ENCODE peak calls at places on chromosomes 5 and 9, in four cellular contexts. One of them, this sample, is unnamed.
A peak's percentile ranks its signal among the peaks of the same experiment; 100 is the strongest.

GRCh38 chr5:170366276-170366675 is 22.9 kb downstream of the KCNMB1 start:
- DNase-seq in fibroblast of lung: no peak
- DNase-seq in ovary: no peak
- DNase-seq in uterus: no peak
- DNase-seq in this sample: no peak

GRCh38 chr5:128408622-128409021 is 129.4 kb downstream of the FBN2 start:
- DNase-seq in uterus: no peak
- DNase-seq in ovary: no peak
- DNase-seq in fibroblast of lung: peak; percentile 53
- DNase-seq in this sample: no peak

GRCh38 chr9:18688581-18688980 is 214.6 kb downstream of the ADAMTSL1 start:
- DNase-seq in ovary: no peak
- DNase-seq in uterus: no peak
- DNase-seq in fibroblast of lung: peak; percentile 33
- DNase-seq in this sample: no peak

GRCh38 chr5:38316544-38317224 is 58.3 kb downstream of the EGFLAM start:
- DNase-seq in uterus: peak; percentile 24
- DNase-seq in fibroblast of lung: no peak
- DNase-seq in ovary: peak; percentile 54
- DNase-seq in this sample: no peak

GRCh38 chr5:106784846-106785245 is 885.9 kb downstream of the EFNA5 start:
- DNase-seq in fibroblast of lung: no peak
- DNase-seq in ovary: no peak
- DNase-seq in uterus: no peak
- DNase-seq in this sample: no peak

GRCh38 chr9:126062158-126062929 is 264.3 kb upstream of the MVB12B start:
- DNase-seq in uterus: no peak
- DNase-seq in ovary: no peak
- DNase-seq in fibroblast of lung: no peak
- DNase-seq in this sample: no peak

GRCh38 chr5:132019857-132020555 is 8.5 kb upstream of the ACSL6 start:
- DNase-seq in uterus: no peak
- DNase-seq in ovary: no peak
- DNase-seq in fibroblast of lung: no peak
- DNase-seq in this sample: no peak

GRCh38 chr9:94743035-94743954 is 16.8 kb downstream of the AOPEP start:
- DNase-seq in fibroblast of lung: peak; percentile 83
- DNase-seq in ovary: no peak
- DNase-seq in uterus: no peak
- DNase-seq in this sample: no peak

GRCh38 chr5:1014346-1014745 is 5.7 kb downstream of the NKD2 start:
- DNase-seq in ovary: no peak
- DNase-seq in fibroblast of lung: no peak
- DNase-seq in uterus: no peak
- DNase-seq in this sample: no peak

GRCh38 chr9:72038408-72038807 is 22.0 kb downstream of the C9orf57 start:
- DNase-seq in ovary: no peak
- DNase-seq in fibroblast of lung: no peak
- DNase-seq in uterus: no peak
- DNase-seq in this sample: no peak

GRCh38 chr5:87231037-87231808 is 36.5 kb upstream of the RASA1 start:
- DNase-seq in fibroblast of lung: peak; percentile 11
- DNase-seq in uterus: no peak
- DNase-seq in ovary: no peak
- DNase-seq in this sample: no peak

GRCh38 chr5:113505181-113505580 is 8.3 kb upstream of the YTHDC2 start:
- DNase-seq in uterus: no peak
- DNase-seq in fibroblast of lung: peak; percentile 54
- DNase-seq in ovary: no peak
- DNase-seq in this sample: no peak

DNA sequence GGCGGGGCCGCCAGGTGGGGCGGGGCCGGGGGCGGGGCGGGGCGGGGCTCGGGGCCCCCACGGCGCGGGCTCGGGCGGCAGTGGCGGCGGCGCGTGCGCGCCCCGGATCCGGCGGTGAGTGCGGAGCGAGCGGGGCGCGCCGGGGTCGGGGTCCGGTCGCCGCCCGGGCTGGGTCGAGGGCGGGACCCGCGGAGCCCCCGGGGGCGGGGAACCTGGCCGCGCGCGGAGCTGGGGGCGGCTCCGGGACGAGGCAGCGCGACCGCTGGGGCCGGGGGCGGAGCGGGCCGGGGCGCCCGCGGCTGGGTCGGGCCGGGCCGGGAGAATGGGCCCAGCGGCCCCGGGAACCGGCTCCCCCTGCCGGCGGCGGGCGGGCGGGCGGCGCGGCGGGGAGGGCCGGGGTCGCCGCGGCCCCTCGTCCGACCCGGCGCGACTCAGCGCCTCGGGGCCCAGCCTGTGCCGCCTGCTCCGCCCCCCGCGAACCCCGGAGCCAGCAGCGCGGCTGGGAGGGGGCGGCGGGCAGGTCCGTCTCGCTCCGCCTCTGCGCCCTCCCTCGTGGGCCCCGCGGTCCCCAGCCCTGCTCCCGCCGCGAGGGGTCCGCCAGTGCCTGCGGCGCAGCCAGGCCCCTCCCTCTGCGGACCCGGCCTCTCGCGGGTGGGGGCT is 3.1 kb downstream of the EGFL7 start:
- DNase-seq in uterus: no peak
- DNase-seq in ovary: no peak
- DNase-seq in fibroblast of lung: no peak
- DNase-seq in this sample: no peak
- H3K27me3 ChIP-seq in uterus: no peaks in the 10 kb centered on the region
- H3K27me3 ChIP-seq in ovary: peaks cover 3% of the 10 kb centered on the region
- H3K27me3 ChIP-seq in fibroblast of lung: peaks cover 3% of the 10 kb centered on the region
- H3K27me3 ChIP-seq in this sample: no peaks in the 10 kb centered on the region

DNA sequence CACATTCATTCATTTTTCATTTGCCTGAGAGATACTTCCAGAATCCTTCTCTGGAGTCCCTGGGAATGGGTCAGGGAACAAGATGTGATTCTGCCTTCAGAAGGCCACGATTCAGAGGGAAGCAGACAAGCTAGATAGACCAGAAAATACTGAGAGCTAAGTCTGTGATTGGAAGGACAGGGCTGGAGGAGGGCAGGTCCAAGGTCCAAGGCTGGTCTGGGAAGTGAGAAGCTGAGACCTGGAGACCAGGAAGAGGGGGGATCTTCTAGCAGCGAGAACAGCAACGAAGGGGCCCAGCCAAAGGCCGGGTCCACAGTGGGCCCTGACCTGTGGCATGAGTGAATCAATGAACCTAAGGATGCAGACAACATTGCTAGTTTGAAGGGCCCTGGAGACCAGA is 4.1 kb upstream of the IER5L start:
- DNase-seq in ovary: no peak
- DNase-seq in fibroblast of lung: no peak
- DNase-seq in uterus: no peak
- DNase-seq in this sample: no peak
- H3K27me3 ChIP-seq in ovary: no peaks in the 10 kb centered on the region
- H3K27me3 ChIP-seq in fibroblast of lung: no peaks in the 10 kb centered on the region
- H3K27me3 ChIP-seq in uterus: no peaks in the 10 kb centered on the region
- H3K27me3 ChIP-seq in this sample: no peaks in the 10 kb centered on the region

GRCh38 chr9:36853233-36853632 is 180.8 kb downstream of the PAX5 start:
- DNase-seq in fibroblast of lung: no peak
- DNase-seq in ovary: no peak
- DNase-seq in uterus: no peak
- DNase-seq in this sample: no peak
- H3K27me3 ChIP-seq in fibroblast of lung: peaks cover 13% of the 10 kb centered on the region
- H3K27me3 ChIP-seq in ovary: no peaks in the 10 kb centered on the region
- H3K27me3 ChIP-seq in uterus: no peaks in the 10 kb centered on the region
- H3K27me3 ChIP-seq in this sample: no peaks in the 10 kb centered on the region

DNA sequence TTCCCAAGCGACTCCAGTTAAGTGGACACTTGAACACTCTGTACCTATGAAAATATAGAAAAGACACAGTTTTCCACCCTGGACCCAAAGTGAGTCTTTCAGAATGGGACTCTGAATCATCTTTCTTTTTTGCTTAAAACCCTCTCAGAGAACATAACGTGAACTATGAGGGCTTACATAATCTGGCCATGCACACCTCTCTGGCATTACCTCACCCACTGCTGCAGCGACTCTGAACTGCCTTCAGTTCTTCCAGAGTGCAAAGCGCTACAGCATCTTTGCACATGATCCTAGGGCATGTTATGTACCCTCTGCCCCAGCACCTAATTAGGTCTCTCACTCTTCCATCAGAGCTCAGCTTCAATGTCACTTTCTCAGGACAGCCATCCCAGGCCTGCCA is 186.2 kb downstream of the RORB start:
- DNase-seq in uterus: no peak
- DNase-seq in ovary: no peak
- DNase-seq in fibroblast of lung: no peak
- DNase-seq in this sample: no peak
- H3K27me3 ChIP-seq in uterus: no peaks in the 10 kb centered on the region
- H3K27me3 ChIP-seq in ovary: no peaks in the 10 kb centered on the region
- H3K27me3 ChIP-seq in fibroblast of lung: no peaks in the 10 kb centered on the region
- H3K27me3 ChIP-seq in this sample: no peaks in the 10 kb centered on the region

DNA sequence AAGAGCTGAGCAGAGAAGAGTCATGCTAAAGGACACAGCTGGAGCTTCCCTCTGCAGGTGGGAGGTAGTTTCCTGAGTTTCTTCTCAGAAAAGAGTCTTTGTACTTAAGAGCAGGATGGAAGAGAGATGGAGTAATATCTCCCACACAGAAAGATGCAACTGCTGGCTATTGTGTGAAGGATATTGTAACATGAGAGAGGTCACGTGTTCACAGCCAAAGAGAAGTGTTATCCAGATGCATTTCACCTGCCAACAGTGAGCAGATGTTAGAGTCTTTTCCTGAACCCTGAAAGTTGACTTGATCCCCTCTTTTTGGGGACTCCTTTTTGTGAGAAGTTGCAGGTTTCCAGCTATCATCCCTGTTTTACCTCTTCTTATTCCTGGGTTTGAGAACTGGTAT is 14.0 kb upstream of the TRIO start:
- DNase-seq in uterus: no peak
- DNase-seq in ovary: no peak
- DNase-seq in fibroblast of lung: no peak
- DNase-seq in this sample: no peak
- H3K27me3 ChIP-seq in uterus: no peaks in the 10 kb centered on the region
- H3K27me3 ChIP-seq in ovary: no peaks in the 10 kb centered on the region
- H3K27me3 ChIP-seq in fibroblast of lung: no peaks in the 10 kb centered on the region
- H3K27me3 ChIP-seq in this sample: no peaks in the 10 kb centered on the region

DNA sequence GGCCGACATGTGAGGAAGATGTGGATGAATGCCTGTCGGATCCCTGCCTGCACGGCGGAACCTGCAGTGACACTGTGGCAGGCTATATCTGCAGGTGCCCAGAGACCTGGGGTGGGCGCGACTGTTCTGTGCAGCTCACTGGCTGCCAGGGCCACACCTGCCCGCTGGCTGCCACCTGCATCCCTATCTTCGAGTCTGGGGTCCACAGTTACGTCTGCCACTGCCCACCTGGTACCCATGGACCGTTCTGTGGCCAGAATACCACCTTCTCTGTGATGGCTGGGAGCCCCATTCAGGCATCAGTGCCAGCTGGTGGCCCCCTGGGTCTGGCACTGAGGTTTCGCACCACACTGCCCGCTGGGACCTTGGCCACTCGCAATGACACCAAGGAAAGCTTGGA is 14.1 kb downstream of the CRB2 start:
- DNase-seq in fibroblast of lung: no peak
- DNase-seq in uterus: no peak
- DNase-seq in ovary: no peak
- DNase-seq in this sample: no peak
- H3K27me3 ChIP-seq in fibroblast of lung: peaks cover 31% of the 10 kb centered on the region
- H3K27me3 ChIP-seq in uterus: no peaks in the 10 kb centered on the region
- H3K27me3 ChIP-seq in ovary: no peaks in the 10 kb centered on the region
- H3K27me3 ChIP-seq in this sample: peaks cover 3% of the 10 kb centered on the region